ENCODE peak calls at places on chromosomes 3 and 15, in eight cellular contexts. B, U, V, T, W, G, F and K are unnamed samples.

GRCh38 chr15:80527406-80527805 is 123.2 kb downstream of the ARNT2 start:
- DNase-seq in B (no peak), U (no peak), V (no peak), T (no peak), W (no peak), G (no peak), F (no peak), K (no peak)

GRCh38 chr3:103227651-103228050 is 792.8 kb downstream of the ZPLD1 start:
- DNase-seq in B (no peak), U (no peak), V (no peak), T (no peak), W (no peak), G (no peak), F (no peak), K (no peak)

GRCh38 chr3:13420817-13421755 is 964 bp upstream of the NUP210 start:
- DNase-seq in B (no peak), U (no peak), V (peak), T (no peak), W (no peak), G (no peak), F (no peak), K (no peak)

GRCh38 chr3:170320471-170321121 is 36.9 kb upstream of the SKIL start:
- DNase-seq in B (no peak), U (peak), V (no peak), T (no peak), W (no peak), G (no peak), F (no peak), K (no peak)

GRCh38 chr3:113695426-113695817 is 1.0 kb downstream of the USF3 start:
- DNase-seq in B (no peak), U (no peak), V (no peak), T (no peak), W (no peak), G (no peak), F (no peak), K (no peak)

GRCh38 chr15:61275901-61276300 is 46.8 kb upstream of the RORA start:
- DNase-seq in B (peak), U (no peak), V (no peak), T (peak), W (no peak), G (no peak), F (no peak), K (no peak)

GRCh38 chr15:83854314-83854713 is 200.4 kb downstream of the ADAMTSL3 start:
- DNase-seq in B (no peak), U (no peak), V (no peak), T (no peak), W (no peak), G (no peak), F (no peak), K (no peak)

GRCh38 chr3:23004971-23005370 is 198.2 kb upstream of the UBE2E2 start:
- DNase-seq in B (no peak), U (no peak), V (no peak), T (no peak), W (no peak), G (no peak), F (peak), K (peak)

GRCh38 chr15:69666441-69666882 is 213.8 kb downstream of the RPLP1 start:
- DNase-seq in B (no peak), U (no peak), V (peak), T (no peak), W (no peak), G (peak), F (peak), K (no peak)

GRCh38 chr15:89775815-89776214 is 317 bp upstream of the MESP2 start:
- DNase-seq in B (no peak), U (no peak), V (no peak), T (no peak), W (no peak), G (no peak), F (no peak), K (no peak)

GRCh38 chr15:37793851-37794250 is 140.6 kb upstream of the TMCO5A start:
- DNase-seq in B (peak), U (peak), V (no peak), T (no peak), W (no peak), G (peak), F (peak), K (no peak)

GRCh38 chr3:187403768-187404270 is 35.6 kb downstream of the RTP4 start:
- DNase-seq in B (no peak), U (peak), V (no peak), T (no peak), W (no peak), G (no peak), F (peak), K (peak)

GRCh38 chr15:60591491-60592385 is 112.8 kb upstream of the ICE2 start:
- DNase-seq in B (no peak), U (peak), V (peak), T (no peak), W (peak), G (no peak), F (peak), K (no peak)

GRCh38 chr3:89571707-89572106 is 464.3 kb downstream of the EPHA3 start:
- DNase-seq in B (no peak), U (no peak), V (no peak), T (no peak), W (no peak), G (no peak), F (no peak), K (no peak)

GRCh38 chr15:79416876-79417275 is 15.3 kb upstream of the MINAR1 start:
- DNase-seq in B (no peak), U (no peak), V (no peak), T (no peak), W (no peak), G (no peak), F (no peak), K (no peak)

GRCh38 chr3:13206799-13207577 is 133.8 kb upstream of the IQSEC1 start:
- DNase-seq in B (no peak), U (no peak), V (no peak), T (no peak), W (no peak), G (no peak), F (no peak), K (no peak)

GRCh38 chr3:128054363-128054762 is 2.1 kb downstream of the SEC61A1 start:
- DNase-seq in B (no peak), U (peak), V (no peak), T (no peak), W (no peak), G (no peak), F (peak), K (no peak)

GRCh38 chr15:56772868-56773639 is 39.7 kb upstream of the ZNF280D start:
- DNase-seq in B (no peak), U (no peak), V (no peak), T (no peak), W (no peak), G (no peak), F (peak), K (no peak)

GRCh38 chr15:32721594-32721993 is 3.8 kb downstream of the GREM1 start:
- DNase-seq in B (no peak), U (no peak), V (no peak), T (no peak), W (no peak), G (no peak), F (peak), K (no peak)

GRCh38 chr3:19937459-19938362 is 3.7 kb upstream of the EFHB start:
- DNase-seq in B (no peak), U (no peak), V (no peak), T (no peak), W (no peak), G (no peak), F (peak), K (no peak)

GRCh38 chr3:72999971-73000370 is 3.4 kb downstream of the PPP4R2 start:
- DNase-seq in B (no peak), U (no peak), V (no peak), T (no peak), W (no peak), G (no peak), F (peak), K (no peak)

GRCh38 chr3:29430558-29430971 is 149.7 kb downstream of the RBMS3 start:
- DNase-seq in B (no peak), U (peak), V (no peak), T (no peak), W (no peak), G (no peak), F (peak), K (peak)

GRCh38 chr15:85451099-85451700 is 70.8 kb downstream of the AKAP13 start:
- DNase-seq in B (no peak), U (no peak), V (no peak), T (no peak), W (no peak), G (no peak), F (no peak), K (no peak)

GRCh38 chr3:99892332-99892731 is 74.7 kb downstream of the CMSS1 start:
- DNase-seq in B (no peak), U (no peak), V (no peak), T (no peak), W (no peak), G (peak), F (no peak), K (no peak)

GRCh38 chr15:50260969-50261496 is 4.5 kb downstream of the HDC start:
- DNase-seq in B (no peak), U (no peak), V (peak), T (no peak), W (no peak), G (no peak), F (no peak), K (no peak)